ENCODE peak calls at places on chromosomes 11 and 22, in six cellular contexts. One of them, this sample, is unnamed. For H3K36me3, the result is how much of the 10 kb centered on the place peaks cover.

GRCh38 chr22:43301866-43302265 is 41.3 kb downstream of the SCUBE1 start:
- DNase-seq in mesenchymal stem cell: no peak
- DNase-seq in neuronal stem cell: no peak
- DNase-seq in IMR-90: no peak
- DNase-seq in H1: no peak
- DNase-seq in trophoblast cell: no peak
- DNase-seq in this sample: no peak

GRCh38 chr11:73321342-73322110 is 13.4 kb downstream of the ARHGEF17 start:
- DNase-seq in mesenchymal stem cell: peak
- DNase-seq in neuronal stem cell: no peak
- DNase-seq in IMR-90: peak
- DNase-seq in H1: no peak
- DNase-seq in trophoblast cell: no peak
- DNase-seq in this sample: no peak

GRCh38 chr11:15038963-15039362 is 34.4 kb upstream of the CALCB start:
- DNase-seq in mesenchymal stem cell: peak
- DNase-seq in neuronal stem cell: no peak
- DNase-seq in IMR-90: peak
- DNase-seq in H1: no peak
- DNase-seq in trophoblast cell: no peak
- DNase-seq in this sample: peak

GRCh38 chr11:29310016-29310415 is 706.8 kb downstream of the KCNA4 start:
- DNase-seq in mesenchymal stem cell: peak
- DNase-seq in neuronal stem cell: no peak
- DNase-seq in IMR-90: peak
- DNase-seq in H1: no peak
- DNase-seq in trophoblast cell: peak
- DNase-seq in this sample: no peak

GRCh38 chr11:1559103-1559951 is 12.7 kb downstream of the DUSP8 start:
- DNase-seq in mesenchymal stem cell: peak
- DNase-seq in neuronal stem cell: no peak
- DNase-seq in IMR-90: peak
- DNase-seq in H1: no peak
- DNase-seq in trophoblast cell: no peak
- DNase-seq in this sample: peak

GRCh38 chr11:70547821-70548670 is 149.7 kb downstream of the CTTN start:
- DNase-seq in mesenchymal stem cell: no peak
- DNase-seq in neuronal stem cell: no peak
- DNase-seq in IMR-90: no peak
- DNase-seq in H1: no peak
- DNase-seq in trophoblast cell: no peak
- DNase-seq in this sample: no peak

GRCh38 chr22:36325163-36326031 is 62.4 kb downstream of the MYH9 start:
- DNase-seq in mesenchymal stem cell: peak
- DNase-seq in neuronal stem cell: no peak
- DNase-seq in IMR-90: peak
- DNase-seq in H1: no peak
- DNase-seq in trophoblast cell: no peak
- DNase-seq in this sample: no peak

GRCh38 chr11:26792956-26793355 is 71.1 kb upstream of the SLC5A12 start:
- DNase-seq in mesenchymal stem cell: no peak
- DNase-seq in neuronal stem cell: no peak
- DNase-seq in IMR-90: no peak
- DNase-seq in H1: no peak
- DNase-seq in trophoblast cell: no peak
- DNase-seq in this sample: no peak

GRCh38 chr11:58513747-58514367 is 6.0 kb upstream of the OR5B21 start:
- DNase-seq in mesenchymal stem cell: peak
- DNase-seq in neuronal stem cell: peak
- DNase-seq in IMR-90: peak
- DNase-seq in H1: peak
- DNase-seq in trophoblast cell: peak
- DNase-seq in this sample: peak

GRCh38 chr11:22343411-22344032 is 5.3 kb downstream of the SLC17A6 start:
- DNase-seq in mesenchymal stem cell: no peak
- DNase-seq in neuronal stem cell: peak
- DNase-seq in IMR-90: no peak
- DNase-seq in H1: no peak
- DNase-seq in trophoblast cell: no peak
- DNase-seq in this sample: peak

GRCh38 chr11:44754876-44755552 is 28.3 kb downstream of the TSPAN18 start:
- DNase-seq in mesenchymal stem cell: no peak
- DNase-seq in neuronal stem cell: no peak
- DNase-seq in IMR-90: no peak
- DNase-seq in H1: no peak
- DNase-seq in trophoblast cell: no peak
- DNase-seq in this sample: no peak

GRCh38 chr11:120723751-120724150 is 212.2 kb downstream of the GRIK4 start:
- DNase-seq in mesenchymal stem cell: no peak
- DNase-seq in neuronal stem cell: no peak
- DNase-seq in IMR-90: no peak
- DNase-seq in H1: no peak
- DNase-seq in trophoblast cell: no peak
- DNase-seq in this sample: no peak

GRCh38 chr22:46829140-46829891 is 66.9 kb downstream of the TBC1D22A start:
- DNase-seq in mesenchymal stem cell: peak
- DNase-seq in neuronal stem cell: no peak
- DNase-seq in IMR-90: peak
- DNase-seq in H1: no peak
- DNase-seq in trophoblast cell: peak
- DNase-seq in this sample: peak

GRCh38 chr22:49567894-49568750 is 259.6 kb downstream of the BRD1 start:
- DNase-seq in mesenchymal stem cell: no peak
- DNase-seq in neuronal stem cell: no peak
- DNase-seq in IMR-90: no peak
- DNase-seq in H1: no peak
- DNase-seq in trophoblast cell: no peak
- DNase-seq in this sample: no peak

GRCh38 chr11:1161410-1162152 is 3.8 kb downstream of the MUC5AC start:
- DNase-seq in mesenchymal stem cell: no peak
- DNase-seq in neuronal stem cell: no peak
- DNase-seq in IMR-90: no peak
- DNase-seq in H1: no peak
- DNase-seq in trophoblast cell: no peak
- DNase-seq in this sample: no peak

GRCh38 chr11:60155928-60156327 is 27.0 kb downstream of the MS4A6A start:
- DNase-seq in mesenchymal stem cell: no peak
- DNase-seq in neuronal stem cell: no peak
- DNase-seq in IMR-90: no peak
- DNase-seq in H1: no peak
- DNase-seq in trophoblast cell: no peak
- DNase-seq in this sample: peak

GRCh38 chr22:27632451-27633295 is 168.9 kb downstream of the MN1 start:
- DNase-seq in mesenchymal stem cell: peak
- DNase-seq in neuronal stem cell: no peak
- DNase-seq in IMR-90: no peak
- DNase-seq in H1: no peak
- DNase-seq in trophoblast cell: no peak
- DNase-seq in this sample: no peak

GRCh38 chr11:77421041-77421723 is 52.7 kb downstream of the PAK1 start:
- DNase-seq in mesenchymal stem cell: no peak
- DNase-seq in neuronal stem cell: no peak
- DNase-seq in IMR-90: no peak
- DNase-seq in H1: no peak
- DNase-seq in trophoblast cell: no peak
- DNase-seq in this sample: peak

GRCh38 chr22:27094633-27095308 is 437.4 kb downstream of the MIAT start:
- DNase-seq in mesenchymal stem cell: no peak
- DNase-seq in neuronal stem cell: no peak
- DNase-seq in IMR-90: peak
- DNase-seq in H1: no peak
- DNase-seq in trophoblast cell: no peak
- DNase-seq in this sample: no peak

GRCh38 chr22:49936018-49936972 is 17.9 kb downstream of the CRELD2 start:
- DNase-seq in mesenchymal stem cell: peak
- DNase-seq in neuronal stem cell: no peak
- DNase-seq in IMR-90: peak
- DNase-seq in H1: peak
- DNase-seq in trophoblast cell: peak
- DNase-seq in this sample: peak

GRCh38 chr22:48918585-48919186 is 909.0 kb downstream of the BRD1 start:
- DNase-seq in mesenchymal stem cell: no peak
- DNase-seq in neuronal stem cell: no peak
- DNase-seq in IMR-90: no peak
- DNase-seq in H1: no peak
- DNase-seq in trophoblast cell: no peak
- DNase-seq in this sample: no peak

GRCh38 chr11:120830092-120830491 is 193.8 kb upstream of the TBCEL start:
- DNase-seq in mesenchymal stem cell: no peak
- DNase-seq in neuronal stem cell: no peak
- DNase-seq in IMR-90: no peak
- DNase-seq in H1: no peak
- DNase-seq in trophoblast cell: no peak
- DNase-seq in this sample: no peak

GRCh38 chr22:36739185-36739584 is 35.6 kb upstream of the CACNG2 start:
- DNase-seq in mesenchymal stem cell: no peak
- DNase-seq in neuronal stem cell: no peak
- DNase-seq in IMR-90: no peak
- DNase-seq in H1: no peak
- DNase-seq in trophoblast cell: no peak
- DNase-seq in this sample: no peak

GRCh38 chr11:469684-470667 is 19.9 kb downstream of the PTDSS2 start:
- DNase-seq in mesenchymal stem cell: peak
- DNase-seq in neuronal stem cell: no peak
- DNase-seq in IMR-90: peak
- DNase-seq in H1: no peak
- DNase-seq in trophoblast cell: no peak
- DNase-seq in this sample: peak

GRCh38 chr11:87421422-87421821 is 383.7 kb downstream of the TMEM135 start:
- DNase-seq in mesenchymal stem cell: peak
- DNase-seq in neuronal stem cell: peak
- DNase-seq in IMR-90: peak
- DNase-seq in H1: peak
- DNase-seq in trophoblast cell: peak
- DNase-seq in this sample: peak

GRCh38 chr22:19599626-19600243 is 75.5 kb upstream of the CLDN5 start:
- DNase-seq in mesenchymal stem cell: no peak
- DNase-seq in neuronal stem cell: no peak
- DNase-seq in IMR-90: no peak
- DNase-seq in H1: no peak
- DNase-seq in trophoblast cell: no peak
- DNase-seq in this sample: no peak

DNA sequence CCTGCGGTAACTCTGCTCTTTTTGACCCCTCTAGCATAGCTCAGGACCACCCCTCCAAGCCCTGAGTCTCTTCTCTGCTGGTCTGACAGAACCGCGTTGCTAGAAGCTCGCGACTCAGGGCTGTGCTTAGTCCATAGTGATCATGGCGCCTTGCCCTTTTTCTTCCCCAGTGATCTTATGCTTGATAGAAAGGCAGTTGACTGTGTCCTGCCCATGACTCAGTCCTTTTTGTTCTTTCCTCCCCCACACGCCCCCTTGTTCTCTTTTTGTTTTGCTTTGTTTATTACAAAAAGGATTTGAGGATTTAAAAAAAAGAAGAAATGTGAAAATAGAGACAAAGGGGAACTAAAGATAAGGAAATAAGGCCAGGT is 17.5 kb downstream of the IL17RA start:
- DNase-seq in mesenchymal stem cell: no peak
- DNase-seq in neuronal stem cell: no peak
- DNase-seq in IMR-90: no peak
- DNase-seq in H1: no peak
- DNase-seq in trophoblast cell: no peak
- DNase-seq in this sample: no peak
- H3K36me3 ChIP-seq in mesenchymal stem cell: half or more
- H3K36me3 ChIP-seq in neuronal stem cell: half or more
- H3K36me3 ChIP-seq in IMR-90: half or more
- H3K36me3 ChIP-seq in H1: under half
- H3K36me3 ChIP-seq in trophoblast cell: under half
- H3K36me3 ChIP-seq in this sample: under half

GRCh38 chr22:22155607-22156006 is 89.0 kb upstream of the VPREB1 start:
- DNase-seq in mesenchymal stem cell: no peak
- DNase-seq in neuronal stem cell: no peak
- DNase-seq in IMR-90: no peak
- DNase-seq in H1: no peak
- DNase-seq in trophoblast cell: no peak
- DNase-seq in this sample: no peak

GRCh38 chr22:22156348-22156715 is 88.3 kb upstream of the VPREB1 start:
- DNase-seq in mesenchymal stem cell: no peak
- DNase-seq in neuronal stem cell: no peak
- DNase-seq in IMR-90: no peak
- DNase-seq in H1: no peak
- DNase-seq in trophoblast cell: no peak
- DNase-seq in this sample: no peak

GRCh38 chr22:22158207-22158816 is 86.3 kb upstream of the VPREB1 start:
- DNase-seq in mesenchymal stem cell: no peak
- DNase-seq in neuronal stem cell: no peak
- DNase-seq in IMR-90: no peak
- DNase-seq in H1: no peak
- DNase-seq in trophoblast cell: no peak
- DNase-seq in this sample: no peak

GRCh38 chr22:22157500-22157822 is 87.1 kb upstream of the VPREB1 start:
- DNase-seq in mesenchymal stem cell: no peak
- DNase-seq in neuronal stem cell: no peak
- DNase-seq in IMR-90: no peak
- DNase-seq in H1: no peak
- DNase-seq in trophoblast cell: no peak
- DNase-seq in this sample: no peak

GRCh38 chr22:22156716-22157499 is 87.7 kb upstream of the VPREB1 start:
- DNase-seq in mesenchymal stem cell: peak
- DNase-seq in neuronal stem cell: peak
- DNase-seq in IMR-90: peak
- DNase-seq in H1: peak
- DNase-seq in trophoblast cell: peak
- DNase-seq in this sample: peak
- H2AK5ac ChIP-seq in mesenchymal stem cell: no peak
- H2AK5ac ChIP-seq in neuronal stem cell: no peak
- H2AK5ac ChIP-seq in IMR-90: no peak
- H2AK5ac ChIP-seq in H1: no peak
- H2AK5ac ChIP-seq in trophoblast cell: no peak
- H2AK5ac ChIP-seq in this sample: no peak

DNA sequence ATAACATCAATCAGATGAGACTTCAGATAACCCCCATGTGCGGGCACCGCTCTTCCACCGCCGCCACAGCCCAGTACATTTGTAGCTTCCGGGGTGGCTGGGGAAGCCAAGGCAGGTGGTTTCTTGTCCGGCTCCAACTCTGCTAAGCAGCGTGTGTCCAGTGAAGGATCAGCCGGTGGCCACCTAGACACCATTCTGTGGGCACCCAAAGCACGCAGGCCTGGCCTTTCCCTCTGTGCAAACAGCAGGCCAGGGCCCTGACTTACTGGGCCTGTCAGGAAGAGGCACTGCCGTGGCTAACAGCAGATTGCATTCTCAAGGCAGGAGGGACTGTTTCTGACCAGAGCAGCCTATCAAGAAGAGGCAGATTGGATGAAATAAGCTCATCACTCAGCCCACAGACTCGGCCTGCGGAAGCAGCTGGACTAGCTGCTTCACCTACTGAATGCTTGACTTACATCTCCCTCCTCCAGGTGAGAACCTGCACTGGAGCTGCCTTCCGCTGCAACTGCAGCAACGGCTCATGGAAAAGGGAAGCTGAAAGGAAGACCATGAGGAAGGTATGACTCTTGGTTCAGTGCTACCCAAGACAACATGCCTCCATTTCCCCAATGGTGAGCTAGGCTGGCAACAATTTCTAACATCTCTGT is 74.8 kb downstream of the ETS1 start:
- DNase-seq in mesenchymal stem cell: no peak
- DNase-seq in neuronal stem cell: no peak
- DNase-seq in IMR-90: no peak
- DNase-seq in H1: no peak
- DNase-seq in trophoblast cell: no peak
- DNase-seq in this sample: no peak
- H3K36me3 ChIP-seq in mesenchymal stem cell: under half
- H3K36me3 ChIP-seq in neuronal stem cell: under half
- H3K36me3 ChIP-seq in IMR-90: under half
- H3K36me3 ChIP-seq in H1: under half
- H3K36me3 ChIP-seq in trophoblast cell: under half
- H3K36me3 ChIP-seq in this sample: under half

GRCh38 chr11:46293616-46294015 is 16.2 kb downstream of the CREB3L1 start:
- DNase-seq in mesenchymal stem cell: peak
- DNase-seq in neuronal stem cell: no peak
- DNase-seq in IMR-90: peak
- DNase-seq in H1: no peak
- DNase-seq in trophoblast cell: no peak
- DNase-seq in this sample: no peak
- H2AK5ac ChIP-seq in mesenchymal stem cell: peak
- H2AK5ac ChIP-seq in neuronal stem cell: no peak
- H2AK5ac ChIP-seq in IMR-90: peak
- H2AK5ac ChIP-seq in H1: peak
- H2AK5ac ChIP-seq in trophoblast cell: peak
- H2AK5ac ChIP-seq in this sample: peak